ENCODE peak calls at places on chromosomes 1 and 21, in five cellular contexts. T, K, G, M and V are unnamed samples. For H3K36me3, the result is how much of the 10 kb centered on the place peaks cover.

GRCh38 chr1:31706384-31707058 is 2.7 kb upstream of the COL16A1 start:
- DNase-seq in T (no peak), K (no peak), G (no peak), M (no peak), V (no peak)

GRCh38 chr1:113252166-113252565 is 138.1 kb upstream of the MAGI3 start:
- DNase-seq in T (no peak), K (no peak), G (no peak), M (no peak), V (no peak)

GRCh38 chr1:17168480-17168878 is 36.4 kb upstream of the PADI1 start:
- DNase-seq in T (peak), K (no peak), G (no peak), M (no peak), V (peak)

GRCh38 chr21:38365521-38365920 is 108.7 kb downstream of the KCNJ15 start:
- DNase-seq in T (no peak), K (no peak), G (no peak), M (no peak), V (no peak)

GRCh38 chr1:59100975-59101374 is 195.9 kb upstream of the FGGY start:
- DNase-seq in T (peak), K (no peak), G (no peak), M (no peak), V (no peak)

GRCh38 chr1:14780271-14780670 is 181.8 kb downstream of the KAZN start:
- DNase-seq in T (no peak), K (no peak), G (no peak), M (no peak), V (no peak)

GRCh38 chr1:200282497-200283122 is 127.2 kb downstream of the ZNF281 start:
- DNase-seq in T (no peak), K (no peak), G (no peak), M (no peak), V (no peak)

GRCh38 chr1:227961651-227962050 is 13.9 kb upstream of the WNT9A start:
- DNase-seq in T (no peak), K (no peak), G (no peak), M (no peak), V (no peak)

GRCh38 chr1:33616780-33617179 is 144.3 kb downstream of the ZSCAN20 start:
- DNase-seq in T (no peak), K (no peak), G (no peak), M (no peak), V (no peak)

GRCh38 chr1:77536813-77537212 is 145.6 kb downstream of the ZZZ3 start:
- DNase-seq in T (peak), K (no peak), G (no peak), M (no peak), V (peak)

GRCh38 chr21:35400233-35400939 is 351.3 kb upstream of the RUNX1 start:
- DNase-seq in T (peak), K (no peak), G (peak), M (no peak), V (peak)

GRCh38 chr1:227994632-227995300 is 12.0 kb upstream of the WNT3A start:
- DNase-seq in T (no peak), K (no peak), G (no peak), M (no peak), V (no peak)

GRCh38 chr21:44962481-44962966 is 22.7 kb downstream of the SLX9 start:
- DNase-seq in T (peak), K (no peak), G (peak), M (peak), V (peak)

GRCh38 chr21:44964381-44964780 is 24.6 kb downstream of the SLX9 start:
- DNase-seq in T (no peak), K (peak), G (no peak), M (peak), V (no peak)

GRCh38 chr21:44966135-44967081 is 26.6 kb downstream of the SLX9 start:
- DNase-seq in T (no peak), K (peak), G (no peak), M (peak), V (no peak)

GRCh38 chr21:44967082-44968047 is 27.5 kb downstream of the SLX9 start:
- DNase-seq in T (no peak), K (peak), G (no peak), M (peak), V (no peak)

DNA sequence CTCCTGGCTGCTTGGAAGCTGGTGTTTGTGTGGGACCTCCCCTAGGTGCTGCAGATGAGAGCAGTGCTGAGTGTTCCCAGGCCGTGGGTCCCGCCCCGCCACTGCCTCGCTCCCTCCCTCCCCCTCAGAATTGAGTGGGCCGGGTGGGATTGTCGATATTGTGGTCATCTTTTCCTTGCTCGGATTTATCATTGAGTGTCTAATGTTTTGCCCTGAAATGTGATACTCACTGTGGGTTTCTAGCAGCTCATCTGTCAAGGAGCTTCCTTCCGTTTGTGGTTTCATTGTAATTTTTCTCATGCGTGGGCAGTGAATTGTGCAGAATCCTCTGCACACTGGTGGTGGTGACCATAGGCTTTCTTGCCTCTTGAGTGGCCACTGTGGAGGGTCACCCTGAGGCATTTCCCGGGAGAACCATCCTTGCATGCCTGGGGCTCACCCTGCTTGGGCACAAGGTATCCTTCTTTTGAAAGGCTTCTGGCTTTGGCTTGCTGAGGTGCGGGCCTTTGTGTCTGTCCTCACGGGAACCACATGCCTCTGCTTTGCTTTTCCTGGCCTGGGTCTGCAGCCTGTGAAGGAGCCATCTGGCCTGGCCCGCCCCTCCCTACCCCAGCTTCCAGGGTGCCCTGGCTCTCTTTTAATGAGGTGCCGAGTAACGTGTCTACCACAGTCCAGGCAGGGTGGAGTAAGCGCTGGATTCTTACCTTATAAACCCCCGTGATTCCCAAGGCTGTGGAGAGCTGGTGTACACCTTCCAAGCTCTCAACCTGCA is 25.6 kb downstream of the SLX9 start:
- DNase-seq in T (peak), K (no peak), G (no peak), M (peak), V (no peak)
- TF ChIP-seq CTCF in T (no peak), K (no peak), G (no peak), M (no peak), V (no peak)

DNA sequence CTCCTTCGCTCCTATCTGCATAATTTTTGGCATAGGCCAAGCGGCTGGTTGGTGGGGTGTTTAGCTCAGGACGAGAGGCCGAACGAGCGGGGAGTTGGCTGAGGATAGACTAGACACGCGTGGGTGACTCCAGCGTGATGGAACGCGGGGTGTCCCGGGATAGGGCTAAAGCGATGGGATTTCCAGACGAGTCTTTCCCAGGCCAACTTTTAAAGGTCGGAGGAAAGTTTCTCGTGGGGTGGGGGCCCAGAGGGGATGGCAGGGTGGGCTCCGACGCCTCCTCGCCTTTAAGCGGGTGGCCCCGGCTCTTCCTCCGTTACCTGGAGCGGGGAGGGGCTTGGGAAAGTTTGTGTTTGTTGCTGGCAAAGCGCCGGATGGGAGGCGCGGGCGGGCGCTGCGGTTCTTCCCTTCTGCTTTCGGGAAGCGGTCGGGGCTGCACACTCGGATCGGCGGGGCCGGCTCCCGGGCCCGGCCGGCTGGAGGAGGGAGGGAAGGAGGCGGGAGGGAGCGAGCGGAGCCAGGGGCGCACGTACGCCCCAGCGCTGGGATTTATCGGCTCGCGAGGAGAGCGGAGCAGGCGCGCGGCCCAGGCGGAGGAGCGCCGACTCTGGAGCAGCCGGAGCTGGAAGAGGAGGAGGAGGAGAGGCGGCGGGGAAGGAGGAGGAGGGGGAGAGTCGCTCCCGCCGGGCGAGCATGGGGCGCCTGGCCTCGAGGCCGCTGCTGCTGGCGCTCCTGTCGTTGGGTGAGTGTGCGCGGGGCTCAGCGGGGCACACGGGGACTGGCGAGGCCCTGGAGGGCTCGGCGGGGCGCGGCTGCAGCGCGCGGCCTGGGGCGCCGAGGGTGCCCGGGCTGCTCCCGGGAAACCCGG is at the start of gene PTGFRN:
- DNase-seq in T (peak), K (peak), G (peak), M (peak), V (no peak)
- H3K36me3 ChIP-seq in T (under half), K (under half), G (under half), M (under half), V (under half)

DNA sequence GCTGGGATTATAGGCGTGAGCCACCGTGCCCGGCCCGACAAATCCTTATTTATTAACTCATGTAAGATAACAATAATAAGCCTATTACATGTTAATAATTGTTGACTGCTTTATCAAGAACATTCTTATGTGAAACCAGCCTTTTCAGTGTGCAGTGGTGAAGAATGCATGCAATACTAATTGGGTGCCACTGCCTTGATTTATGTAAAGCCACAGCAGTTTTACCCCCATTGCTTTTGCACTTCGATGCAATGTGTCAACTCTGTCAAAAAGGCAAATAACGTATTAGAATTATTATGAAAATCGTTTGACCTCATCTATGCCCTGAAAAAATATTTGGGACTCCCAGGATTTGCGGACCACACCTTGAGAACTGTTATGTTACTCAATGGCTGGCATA is 18.3 kb downstream of the NPR1 start:
- DNase-seq in T (no peak), K (no peak), G (no peak), M (no peak), V (no peak)
- TF ChIP-seq CTCF in T (no peak), K (no peak), G (no peak), M (no peak), V (no peak)

GRCh38 chr1:46654012-46654411 is 14.2 kb downstream of the ATPAF1 start:
- DNase-seq in T (no peak), K (no peak), G (no peak), M (no peak), V (no peak)
- H3K36me3 ChIP-seq in T (under half), K (under half), G (under half), M (half or more), V (under half)